ENCODE peak calls at places on chromosome 16, in ten cellular contexts. One of them, this sample, is unnamed. For H3K9me3, the result is how much of the 10 kb centered on the place peaks cover.

GRCh38 chr16:8905168-8905762 is 23.1 kb downstream of the LITAFD start:
- DNase-seq in right lobe of liver: no peak
- DNase-seq in body of pancreas: no peak
- DNase-seq in prostate gland: no peak
- DNase-seq in heart left ventricle: no peak
- DNase-seq in breast epithelium: no peak
- DNase-seq in endothelial cell of umbilical vein: peak
- DNase-seq in HCT116: peak
- DNase-seq in stomach: no peak
- DNase-seq in transverse colon: no peak
- DNase-seq in this sample: no peak

GRCh38 chr16:88306860-88307545 is 75.8 kb upstream of the ZNF469 start:
- DNase-seq in breast epithelium: no peak
- DNase-seq in right lobe of liver: peak
- DNase-seq in stomach: no peak
- DNase-seq in body of pancreas: no peak
- DNase-seq in HCT116: no peak
- DNase-seq in endothelial cell of umbilical vein: peak
- DNase-seq in transverse colon: no peak
- DNase-seq in heart left ventricle: no peak
- DNase-seq in prostate gland: no peak
- DNase-seq in this sample: peak

GRCh38 chr16:9012848-9013507 is 49.3 kb upstream of the USP7 start:
- DNase-seq in HCT116: no peak
- DNase-seq in body of pancreas: no peak
- DNase-seq in right lobe of liver: no peak
- DNase-seq in prostate gland: no peak
- DNase-seq in stomach: no peak
- DNase-seq in breast epithelium: no peak
- DNase-seq in transverse colon: no peak
- DNase-seq in endothelial cell of umbilical vein: peak
- DNase-seq in heart left ventricle: no peak
- DNase-seq in this sample: no peak

GRCh38 chr16:46555981-46556380 is 65.2 kb downstream of the SHCBP1 start:
- DNase-seq in breast epithelium: no peak
- DNase-seq in transverse colon: no peak
- DNase-seq in right lobe of liver: no peak
- DNase-seq in prostate gland: no peak
- DNase-seq in heart left ventricle: no peak
- DNase-seq in body of pancreas: no peak
- DNase-seq in HCT116: no peak
- DNase-seq in endothelial cell of umbilical vein: no peak
- DNase-seq in stomach: no peak
- DNase-seq in this sample: no peak

GRCh38 chr16:87850009-87851006 is 19.0 kb downstream of the SLC7A5 start:
- DNase-seq in stomach: peak
- DNase-seq in body of pancreas: peak
- DNase-seq in prostate gland: peak
- DNase-seq in endothelial cell of umbilical vein: peak
- DNase-seq in heart left ventricle: peak
- DNase-seq in right lobe of liver: peak
- DNase-seq in transverse colon: peak
- DNase-seq in breast epithelium: no peak
- DNase-seq in HCT116: no peak
- DNase-seq in this sample: peak

GRCh38 chr16:17106243-17106791 is 364.4 kb downstream of the XYLT1 start:
- DNase-seq in right lobe of liver: no peak
- DNase-seq in HCT116: no peak
- DNase-seq in stomach: no peak
- DNase-seq in breast epithelium: no peak
- DNase-seq in body of pancreas: no peak
- DNase-seq in transverse colon: no peak
- DNase-seq in heart left ventricle: no peak
- DNase-seq in prostate gland: no peak
- DNase-seq in endothelial cell of umbilical vein: no peak
- DNase-seq in this sample: no peak

GRCh38 chr16:22229881-22230280 is 23.8 kb downstream of the EEF2K start:
- DNase-seq in stomach: no peak
- DNase-seq in body of pancreas: no peak
- DNase-seq in transverse colon: no peak
- DNase-seq in HCT116: no peak
- DNase-seq in endothelial cell of umbilical vein: no peak
- DNase-seq in prostate gland: no peak
- DNase-seq in breast epithelium: no peak
- DNase-seq in right lobe of liver: no peak
- DNase-seq in heart left ventricle: no peak
- DNase-seq in this sample: no peak

GRCh38 chr16:70658921-70659320 is 12.6 kb downstream of the IL34 start:
- DNase-seq in heart left ventricle: no peak
- DNase-seq in breast epithelium: no peak
- DNase-seq in stomach: no peak
- DNase-seq in right lobe of liver: no peak
- DNase-seq in prostate gland: no peak
- DNase-seq in transverse colon: no peak
- DNase-seq in HCT116: no peak
- DNase-seq in endothelial cell of umbilical vein: no peak
- DNase-seq in body of pancreas: no peak
- DNase-seq in this sample: no peak

GRCh38 chr16:89325861-89326471 is 108.5 kb downstream of the ZNF778 start:
- DNase-seq in HCT116: no peak
- DNase-seq in transverse colon: peak
- DNase-seq in prostate gland: no peak
- DNase-seq in body of pancreas: peak
- DNase-seq in endothelial cell of umbilical vein: peak
- DNase-seq in heart left ventricle: no peak
- DNase-seq in breast epithelium: no peak
- DNase-seq in right lobe of liver: peak
- DNase-seq in stomach: peak
- DNase-seq in this sample: peak

GRCh38 chr16:30418350-30419181 is 11.2 kb downstream of the ZNF771 start:
- DNase-seq in right lobe of liver: no peak
- DNase-seq in prostate gland: no peak
- DNase-seq in stomach: no peak
- DNase-seq in breast epithelium: no peak
- DNase-seq in transverse colon: peak
- DNase-seq in HCT116: no peak
- DNase-seq in endothelial cell of umbilical vein: no peak
- DNase-seq in body of pancreas: no peak
- DNase-seq in heart left ventricle: no peak
- DNase-seq in this sample: no peak

GRCh38 chr16:3283525-3284447 is 495 bp downstream of the ZNF263 start:
- DNase-seq in breast epithelium: no peak
- DNase-seq in body of pancreas: peak
- DNase-seq in stomach: no peak
- DNase-seq in right lobe of liver: peak
- DNase-seq in endothelial cell of umbilical vein: peak
- DNase-seq in HCT116: no peak
- DNase-seq in prostate gland: no peak
- DNase-seq in transverse colon: no peak
- DNase-seq in heart left ventricle: peak
- DNase-seq in this sample: no peak

GRCh38 chr16:3282103-3282746 is 1.1 kb upstream of the ZNF263 start:
- DNase-seq in right lobe of liver: no peak
- DNase-seq in breast epithelium: no peak
- DNase-seq in body of pancreas: no peak
- DNase-seq in stomach: no peak
- DNase-seq in HCT116: no peak
- DNase-seq in prostate gland: no peak
- DNase-seq in endothelial cell of umbilical vein: peak
- DNase-seq in heart left ventricle: no peak
- DNase-seq in transverse colon: no peak
- DNase-seq in this sample: no peak

GRCh38 chr16:3285131-3285530 is 1.8 kb downstream of the ZNF263 start:
- DNase-seq in breast epithelium: no peak
- DNase-seq in heart left ventricle: no peak
- DNase-seq in stomach: no peak
- DNase-seq in body of pancreas: no peak
- DNase-seq in endothelial cell of umbilical vein: no peak
- DNase-seq in prostate gland: no peak
- DNase-seq in transverse colon: no peak
- DNase-seq in right lobe of liver: no peak
- DNase-seq in HCT116: no peak
- DNase-seq in this sample: no peak

GRCh38 chr16:3281222-3281621 is 2.1 kb upstream of the ZNF263 start:
- DNase-seq in breast epithelium: no peak
- DNase-seq in stomach: no peak
- DNase-seq in body of pancreas: no peak
- DNase-seq in heart left ventricle: no peak
- DNase-seq in transverse colon: no peak
- DNase-seq in prostate gland: no peak
- DNase-seq in right lobe of liver: no peak
- DNase-seq in endothelial cell of umbilical vein: no peak
- DNase-seq in HCT116: no peak
- DNase-seq in this sample: no peak

GRCh38 chr16:3282747-3283524 is at the start of gene ZNF263:
- DNase-seq in breast epithelium: peak
- DNase-seq in transverse colon: peak
- DNase-seq in heart left ventricle: peak
- DNase-seq in body of pancreas: peak
- DNase-seq in endothelial cell of umbilical vein: peak
- DNase-seq in prostate gland: peak
- DNase-seq in right lobe of liver: peak
- DNase-seq in HCT116: peak
- DNase-seq in stomach: peak
- DNase-seq in this sample: peak
- TF ChIP-seq POLR2A in breast epithelium: peak
- TF ChIP-seq POLR2A in transverse colon: peak
- TF ChIP-seq POLR2A in heart left ventricle: no peak
- TF ChIP-seq POLR2A in body of pancreas: peak
- TF ChIP-seq POLR2A in endothelial cell of umbilical vein: peak
- TF ChIP-seq POLR2A in prostate gland: peak
- TF ChIP-seq POLR2A in right lobe of liver: peak
- TF ChIP-seq POLR2A in HCT116: peak
- TF ChIP-seq POLR2A in stomach: peak
- TF ChIP-seq POLR2A in this sample: no peak

DNA sequence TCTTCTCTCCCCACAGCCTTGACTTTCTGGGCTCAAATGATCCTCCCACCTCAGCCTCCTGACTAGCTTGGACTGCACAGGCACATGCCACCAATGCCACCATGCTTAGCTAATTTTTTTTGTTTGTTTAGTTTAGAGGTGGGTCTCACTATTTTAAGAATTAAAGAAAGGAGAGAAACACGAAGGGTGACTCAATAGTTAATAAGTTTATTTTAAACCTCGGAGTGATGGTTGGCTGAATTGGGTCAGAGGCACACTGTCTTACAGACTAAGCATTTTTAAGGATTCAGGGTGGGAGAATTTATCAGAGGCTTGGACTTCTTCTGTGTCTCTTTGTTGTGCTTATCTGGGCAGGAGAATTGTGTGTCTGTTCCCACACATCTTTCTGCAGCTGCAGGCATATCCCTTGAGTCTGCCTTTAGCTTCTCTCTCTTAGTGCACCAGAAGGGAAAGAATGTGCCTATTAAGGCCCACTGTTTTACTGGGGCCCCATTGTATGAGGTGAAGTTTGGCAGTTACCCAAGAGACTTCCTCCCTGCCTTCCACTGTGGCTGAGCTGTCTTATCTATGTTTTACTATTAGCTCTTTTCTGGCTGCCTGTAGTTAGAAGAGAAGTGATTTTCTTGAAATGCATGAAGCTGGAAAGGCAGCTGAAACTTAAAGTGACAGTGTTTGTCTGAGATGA is 2172.0 kb downstream of the TP53TG3F start:
- DNase-seq in transverse colon: no peak
- DNase-seq in prostate gland: no peak
- DNase-seq in breast epithelium: no peak
- DNase-seq in stomach: no peak
- DNase-seq in heart left ventricle: no peak
- DNase-seq in right lobe of liver: no peak
- DNase-seq in body of pancreas: no peak
- DNase-seq in endothelial cell of umbilical vein: no peak
- DNase-seq in HCT116: no peak
- DNase-seq in this sample: no peak
- H3K9me3 ChIP-seq in transverse colon: under half
- H3K9me3 ChIP-seq in prostate gland: under half
- H3K9me3 ChIP-seq in breast epithelium: under half
- H3K9me3 ChIP-seq in stomach: under half
- H3K9me3 ChIP-seq in heart left ventricle: under half
- H3K9me3 ChIP-seq in right lobe of liver: under half
- H3K9me3 ChIP-seq in body of pancreas: under half
- H3K9me3 ChIP-seq in endothelial cell of umbilical vein: under half
- H3K9me3 ChIP-seq in HCT116: under half
- H3K9me3 ChIP-seq in this sample: under half

GRCh38 chr16:16076400-16076901 is 127.0 kb downstream of the ABCC1 start:
- DNase-seq in right lobe of liver: no peak
- DNase-seq in body of pancreas: no peak
- DNase-seq in transverse colon: no peak
- DNase-seq in HCT116: no peak
- DNase-seq in endothelial cell of umbilical vein: no peak
- DNase-seq in stomach: no peak
- DNase-seq in heart left ventricle: no peak
- DNase-seq in prostate gland: no peak
- DNase-seq in breast epithelium: no peak
- DNase-seq in this sample: no peak
- H3K27ac ChIP-seq in right lobe of liver: no peak
- H3K27ac ChIP-seq in body of pancreas: peak
- H3K27ac ChIP-seq in transverse colon: peak
- H3K27ac ChIP-seq in HCT116: no peak
- H3K27ac ChIP-seq in endothelial cell of umbilical vein: no peak
- H3K27ac ChIP-seq in stomach: peak
- H3K27ac ChIP-seq in heart left ventricle: no peak
- H3K27ac ChIP-seq in prostate gland: peak
- H3K27ac ChIP-seq in breast epithelium: no peak
- H3K27ac ChIP-seq in this sample: no peak

GRCh38 chr16:67932462-67932840 is 789 bp upstream of the CTRL start:
- DNase-seq in endothelial cell of umbilical vein: no peak
- DNase-seq in prostate gland: no peak
- DNase-seq in breast epithelium: no peak
- DNase-seq in right lobe of liver: no peak
- DNase-seq in body of pancreas: no peak
- DNase-seq in transverse colon: no peak
- DNase-seq in heart left ventricle: no peak
- DNase-seq in stomach: no peak
- DNase-seq in HCT116: no peak
- DNase-seq in this sample: no peak

GRCh38 chr16:67928561-67929364 is 2.9 kb downstream of the CTRL start:
- DNase-seq in right lobe of liver: peak
- DNase-seq in transverse colon: peak
- DNase-seq in body of pancreas: peak
- DNase-seq in breast epithelium: peak
- DNase-seq in heart left ventricle: peak
- DNase-seq in HCT116: peak
- DNase-seq in endothelial cell of umbilical vein: peak
- DNase-seq in prostate gland: peak
- DNase-seq in stomach: peak
- DNase-seq in this sample: peak

GRCh38 chr16:67930191-67930590 is 1.5 kb downstream of the CTRL start:
- DNase-seq in HCT116: no peak
- DNase-seq in heart left ventricle: no peak
- DNase-seq in transverse colon: no peak
- DNase-seq in prostate gland: no peak
- DNase-seq in right lobe of liver: no peak
- DNase-seq in endothelial cell of umbilical vein: no peak
- DNase-seq in stomach: no peak
- DNase-seq in body of pancreas: peak
- DNase-seq in breast epithelium: no peak
- DNase-seq in this sample: no peak

GRCh38 chr16:67931712-67932461 is at the start of gene CTRL:
- DNase-seq in right lobe of liver: no peak
- DNase-seq in HCT116: no peak
- DNase-seq in endothelial cell of umbilical vein: no peak
- DNase-seq in prostate gland: no peak
- DNase-seq in breast epithelium: no peak
- DNase-seq in heart left ventricle: no peak
- DNase-seq in transverse colon: no peak
- DNase-seq in body of pancreas: peak
- DNase-seq in stomach: no peak
- DNase-seq in this sample: no peak

GRCh38 chr16:67930678-67931211 is 917 bp downstream of the CTRL start:
- DNase-seq in breast epithelium: no peak
- DNase-seq in body of pancreas: peak
- DNase-seq in right lobe of liver: no peak
- DNase-seq in stomach: no peak
- DNase-seq in endothelial cell of umbilical vein: no peak
- DNase-seq in prostate gland: no peak
- DNase-seq in HCT116: no peak
- DNase-seq in transverse colon: no peak
- DNase-seq in heart left ventricle: no peak
- DNase-seq in this sample: no peak
- TF ChIP-seq POLR2A in breast epithelium: no peak
- TF ChIP-seq POLR2A in body of pancreas: no peak
- TF ChIP-seq POLR2A in right lobe of liver: no peak
- TF ChIP-seq POLR2A in stomach: no peak
- TF ChIP-seq POLR2A in endothelial cell of umbilical vein: no peak
- TF ChIP-seq POLR2A in prostate gland: no peak
- TF ChIP-seq POLR2A in HCT116: no peak
- TF ChIP-seq POLR2A in transverse colon: no peak
- TF ChIP-seq POLR2A in heart left ventricle: no peak
- TF ChIP-seq POLR2A in this sample: no peak

This sample was measured in adrenal gland.